ENCODE peak calls at places on chromosomes 7 and 10, in eight cellular contexts. One of them, this sample, is unnamed.

GRCh38 chr7:69457912-69458491 is 140.3 kb upstream of the AUTS2 start:
- DNase-seq in HCT116: no peak
- DNase-seq in mammary epithelial cell: no peak
- DNase-seq in MM.1S: no peak
- DNase-seq in OCI-LY7: no peak
- DNase-seq in hepatocyte: peak; percentile 16
- DNase-seq in GM23338: peak; percentile 74
- DNase-seq in PC-9: no peak
- DNase-seq in this sample: no peak

GRCh38 chr7:104772405-104772821 is 241.6 kb upstream of the KMT2E start:
- DNase-seq in HCT116: no peak
- DNase-seq in mammary epithelial cell: no peak
- DNase-seq in MM.1S: no peak
- DNase-seq in OCI-LY7: no peak
- DNase-seq in hepatocyte: no peak
- DNase-seq in GM23338: peak; percentile 76
- DNase-seq in PC-9: no peak
- DNase-seq in this sample: no peak

GRCh38 chr7:77460057-77460486 is 43.9 kb upstream of the GSAP start:
- DNase-seq in HCT116: peak; percentile 12
- DNase-seq in mammary epithelial cell: no peak
- DNase-seq in MM.1S: no peak
- DNase-seq in OCI-LY7: peak; percentile 5
- DNase-seq in hepatocyte: no peak
- DNase-seq in GM23338: peak; percentile 47
- DNase-seq in PC-9: no peak
- DNase-seq in this sample: no peak

GRCh38 chr10:110919971-110920881 is 822 bp downstream of the SHOC2 start:
- DNase-seq in HCT116: no peak
- DNase-seq in mammary epithelial cell: peak; percentile 61
- DNase-seq in MM.1S: peak; percentile 61
- DNase-seq in OCI-LY7: peak; percentile 97
- DNase-seq in hepatocyte: peak; percentile 52
- DNase-seq in GM23338: peak; percentile 65
- DNase-seq in PC-9: no peak
- DNase-seq in this sample: peak; percentile 21

GRCh38 chr7:138460176-138460648 is at the start of gene TRIM24:
- DNase-seq in HCT116: no peak
- DNase-seq in mammary epithelial cell: no peak
- DNase-seq in MM.1S: no peak
- DNase-seq in OCI-LY7: peak; percentile 97
- DNase-seq in hepatocyte: no peak
- DNase-seq in GM23338: no peak
- DNase-seq in PC-9: no peak
- DNase-seq in this sample: no peak

GRCh38 chr7:5695709-5696345 is 85.6 kb downstream of the RNF216 start:
- DNase-seq in HCT116: no peak
- DNase-seq in mammary epithelial cell: no peak
- DNase-seq in MM.1S: no peak
- DNase-seq in OCI-LY7: no peak
- DNase-seq in hepatocyte: peak; percentile 66
- DNase-seq in GM23338: no peak
- DNase-seq in PC-9: no peak
- DNase-seq in this sample: no peak

GRCh38 chr7:78683566-78683965 is 769.9 kb downstream of the MAGI2 start:
- DNase-seq in HCT116: no peak
- DNase-seq in mammary epithelial cell: no peak
- DNase-seq in MM.1S: no peak
- DNase-seq in OCI-LY7: no peak
- DNase-seq in hepatocyte: no peak
- DNase-seq in GM23338: no peak
- DNase-seq in PC-9: no peak
- DNase-seq in this sample: no peak

GRCh38 chr7:38907066-38907465 is 1.9 kb downstream of the VPS41 start:
- DNase-seq in HCT116: no peak
- DNase-seq in mammary epithelial cell: no peak
- DNase-seq in MM.1S: no peak
- DNase-seq in OCI-LY7: no peak
- DNase-seq in hepatocyte: no peak
- DNase-seq in GM23338: no peak
- DNase-seq in PC-9: no peak
- DNase-seq in this sample: no peak

GRCh38 chr10:89476676-89477075 is 58.7 kb downstream of the SLC16A12 start:
- DNase-seq in HCT116: no peak
- DNase-seq in mammary epithelial cell: no peak
- DNase-seq in MM.1S: no peak
- DNase-seq in OCI-LY7: no peak
- DNase-seq in hepatocyte: no peak
- DNase-seq in GM23338: no peak
- DNase-seq in PC-9: no peak
- DNase-seq in this sample: no peak

GRCh38 chr7:66535414-66536329 is 93.0 kb upstream of the KCTD7 start:
- DNase-seq in HCT116: no peak
- DNase-seq in mammary epithelial cell: no peak
- DNase-seq in MM.1S: no peak
- DNase-seq in OCI-LY7: no peak
- DNase-seq in hepatocyte: peak; percentile 52
- DNase-seq in GM23338: no peak
- DNase-seq in PC-9: no peak
- DNase-seq in this sample: no peak

GRCh38 chr10:94997763-94998174 is 59.3 kb downstream of the CYP2C9 start:
- DNase-seq in HCT116: no peak
- DNase-seq in mammary epithelial cell: no peak
- DNase-seq in MM.1S: no peak
- DNase-seq in OCI-LY7: no peak
- DNase-seq in hepatocyte: no peak
- DNase-seq in GM23338: peak; percentile 77
- DNase-seq in PC-9: no peak
- DNase-seq in this sample: no peak

GRCh38 chr7:87173456-87173855 is 21.2 kb downstream of the DMTF1 start:
- DNase-seq in HCT116: no peak
- DNase-seq in mammary epithelial cell: no peak
- DNase-seq in MM.1S: no peak
- DNase-seq in OCI-LY7: no peak
- DNase-seq in hepatocyte: peak; percentile 11
- DNase-seq in GM23338: no peak
- DNase-seq in PC-9: no peak
- DNase-seq in this sample: no peak
- H3K79me2 ChIP-seq in HCT116: peaks cover 15% of the 10 kb centered on the region
- H3K79me2 ChIP-seq in mammary epithelial cell: peaks cover 4% of the 10 kb centered on the region
- H3K79me2 ChIP-seq in MM.1S: no peaks in the 10 kb centered on the region
- H3K79me2 ChIP-seq in OCI-LY7: peaks cover 18% of the 10 kb centered on the region
- H3K79me2 ChIP-seq in hepatocyte: peaks cover 3% of the 10 kb centered on the region
- H3K79me2 ChIP-seq in GM23338: peaks cover 21% of the 10 kb centered on the region
- H3K79me2 ChIP-seq in PC-9: no peaks in the 10 kb centered on the region
- H3K79me2 ChIP-seq in this sample: no peaks in the 10 kb centered on the region

GRCh38 chr7:89837515-89837914 is 316.8 kb upstream of the STEAP1 start:
- DNase-seq in HCT116: no peak
- DNase-seq in mammary epithelial cell: peak; percentile 5
- DNase-seq in MM.1S: no peak
- DNase-seq in OCI-LY7: no peak
- DNase-seq in hepatocyte: no peak
- DNase-seq in GM23338: no peak
- DNase-seq in PC-9: no peak
- DNase-seq in this sample: peak; percentile 1

DNA sequence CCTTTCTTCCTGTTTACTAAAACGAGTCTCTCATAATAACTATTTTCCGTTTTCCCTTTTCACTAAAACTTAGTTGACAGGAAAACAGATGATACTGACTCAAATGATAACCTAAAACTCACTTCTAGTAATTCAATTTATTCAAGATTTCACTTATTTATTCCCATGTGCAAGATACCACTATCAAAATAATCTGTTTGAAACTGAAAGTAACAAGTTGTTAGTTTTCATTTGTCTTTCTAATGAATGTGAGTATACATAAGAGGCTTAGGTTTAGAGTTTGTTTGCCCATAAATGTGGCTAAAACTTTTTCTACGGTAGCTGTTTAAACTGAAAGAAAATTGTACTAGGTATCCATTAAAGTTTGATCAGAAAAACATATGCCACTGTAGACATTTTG is 314.9 kb upstream of the STEAP1 start:
- DNase-seq in HCT116: no peak
- DNase-seq in mammary epithelial cell: no peak
- DNase-seq in MM.1S: peak; percentile 45
- DNase-seq in OCI-LY7: no peak
- DNase-seq in hepatocyte: no peak
- DNase-seq in GM23338: no peak
- DNase-seq in PC-9: no peak
- DNase-seq in this sample: no peak
- H2AFZ ChIP-seq in HCT116: no peak overlapping the region
- H2AFZ ChIP-seq in mammary epithelial cell: no peak overlapping the region
- H2AFZ ChIP-seq in MM.1S: peak overlapping the region; percentile 64
- H2AFZ ChIP-seq in OCI-LY7: peak overlapping the region; percentile 31
- H2AFZ ChIP-seq in hepatocyte: no peak overlapping the region
- H2AFZ ChIP-seq in GM23338: no peak overlapping the region
- H2AFZ ChIP-seq in PC-9: no peak overlapping the region
- H2AFZ ChIP-seq in this sample: peak overlapping the region; percentile 30

GRCh38 chr10:49005270-49005669 is 65.6 kb upstream of the LRRC18 start:
- DNase-seq in HCT116: no peak
- DNase-seq in mammary epithelial cell: no peak
- DNase-seq in MM.1S: no peak
- DNase-seq in OCI-LY7: no peak
- DNase-seq in hepatocyte: no peak
- DNase-seq in GM23338: no peak
- DNase-seq in PC-9: no peak
- DNase-seq in this sample: no peak

GRCh38 chr10:49001861-49002675 is 62.4 kb upstream of the LRRC18 start:
- DNase-seq in HCT116: no peak
- DNase-seq in mammary epithelial cell: no peak
- DNase-seq in MM.1S: no peak
- DNase-seq in OCI-LY7: no peak
- DNase-seq in hepatocyte: no peak
- DNase-seq in GM23338: no peak
- DNase-seq in PC-9: no peak
- DNase-seq in this sample: no peak

GRCh38 chr10:49001402-49001801 is 61.8 kb upstream of the LRRC18 start:
- DNase-seq in HCT116: no peak
- DNase-seq in mammary epithelial cell: no peak
- DNase-seq in MM.1S: no peak
- DNase-seq in OCI-LY7: no peak
- DNase-seq in hepatocyte: peak; percentile 48
- DNase-seq in GM23338: peak; percentile 76
- DNase-seq in PC-9: no peak
- DNase-seq in this sample: peak; percentile 31

DNA sequence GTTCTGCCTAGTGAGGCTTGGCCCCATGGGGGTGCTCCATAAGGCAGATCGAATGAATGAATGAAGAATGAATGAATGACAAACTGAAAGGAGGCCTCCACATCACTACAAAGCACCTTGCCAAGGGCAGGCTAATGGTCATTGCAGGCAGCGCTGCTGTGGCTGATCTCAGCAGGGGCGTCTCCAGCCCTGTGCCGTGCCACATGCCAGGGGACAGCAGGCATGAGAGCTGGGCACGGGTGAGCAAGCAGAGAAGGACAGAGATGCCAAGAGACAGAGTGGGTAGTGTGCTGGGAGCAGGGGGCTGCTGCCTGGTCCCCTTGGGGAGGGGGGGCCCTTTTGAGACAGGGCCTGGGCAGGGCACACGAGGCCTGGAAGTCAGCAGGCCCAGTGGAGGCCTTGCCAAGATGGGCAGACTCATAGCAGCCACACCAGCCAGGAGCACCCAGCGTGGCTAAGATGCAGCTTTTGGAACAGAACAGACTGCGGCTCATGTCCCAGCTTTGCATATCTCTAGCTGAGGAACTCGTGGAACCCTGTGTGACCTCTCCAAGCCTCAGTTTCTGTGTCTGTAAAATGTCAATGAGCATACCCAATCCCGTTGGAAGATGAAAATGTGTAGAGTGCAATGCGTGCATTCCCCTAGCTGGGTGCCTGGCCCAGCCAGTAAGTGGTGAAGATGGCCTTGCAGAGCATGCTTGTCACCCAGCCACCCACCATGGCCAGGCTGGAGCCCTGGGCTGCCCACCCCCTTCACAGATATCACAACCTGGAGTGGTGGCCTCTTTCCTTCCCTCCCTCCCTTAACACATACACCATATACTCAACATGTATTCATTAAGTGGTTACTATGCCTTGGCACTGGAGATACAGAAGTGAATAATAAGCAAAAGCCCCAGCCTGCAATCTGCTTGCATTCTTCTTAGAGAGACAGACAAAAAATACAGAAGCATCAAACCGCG is 61.1 kb upstream of the LRRC18 start:
- DNase-seq in HCT116: no peak
- DNase-seq in mammary epithelial cell: no peak
- DNase-seq in MM.1S: no peak
- DNase-seq in OCI-LY7: no peak
- DNase-seq in hepatocyte: no peak
- DNase-seq in GM23338: no peak
- DNase-seq in PC-9: no peak
- DNase-seq in this sample: no peak
- H3K79me2 ChIP-seq in HCT116: no peaks in the 10 kb centered on the region
- H3K79me2 ChIP-seq in mammary epithelial cell: no peaks in the 10 kb centered on the region
- H3K79me2 ChIP-seq in MM.1S: no peaks in the 10 kb centered on the region
- H3K79me2 ChIP-seq in OCI-LY7: no peaks in the 10 kb centered on the region
- H3K79me2 ChIP-seq in hepatocyte: no peaks in the 10 kb centered on the region
- H3K79me2 ChIP-seq in GM23338: no peaks in the 10 kb centered on the region
- H3K79me2 ChIP-seq in PC-9: no peaks in the 10 kb centered on the region
- H3K79me2 ChIP-seq in this sample: no peaks in the 10 kb centered on the region

DNA sequence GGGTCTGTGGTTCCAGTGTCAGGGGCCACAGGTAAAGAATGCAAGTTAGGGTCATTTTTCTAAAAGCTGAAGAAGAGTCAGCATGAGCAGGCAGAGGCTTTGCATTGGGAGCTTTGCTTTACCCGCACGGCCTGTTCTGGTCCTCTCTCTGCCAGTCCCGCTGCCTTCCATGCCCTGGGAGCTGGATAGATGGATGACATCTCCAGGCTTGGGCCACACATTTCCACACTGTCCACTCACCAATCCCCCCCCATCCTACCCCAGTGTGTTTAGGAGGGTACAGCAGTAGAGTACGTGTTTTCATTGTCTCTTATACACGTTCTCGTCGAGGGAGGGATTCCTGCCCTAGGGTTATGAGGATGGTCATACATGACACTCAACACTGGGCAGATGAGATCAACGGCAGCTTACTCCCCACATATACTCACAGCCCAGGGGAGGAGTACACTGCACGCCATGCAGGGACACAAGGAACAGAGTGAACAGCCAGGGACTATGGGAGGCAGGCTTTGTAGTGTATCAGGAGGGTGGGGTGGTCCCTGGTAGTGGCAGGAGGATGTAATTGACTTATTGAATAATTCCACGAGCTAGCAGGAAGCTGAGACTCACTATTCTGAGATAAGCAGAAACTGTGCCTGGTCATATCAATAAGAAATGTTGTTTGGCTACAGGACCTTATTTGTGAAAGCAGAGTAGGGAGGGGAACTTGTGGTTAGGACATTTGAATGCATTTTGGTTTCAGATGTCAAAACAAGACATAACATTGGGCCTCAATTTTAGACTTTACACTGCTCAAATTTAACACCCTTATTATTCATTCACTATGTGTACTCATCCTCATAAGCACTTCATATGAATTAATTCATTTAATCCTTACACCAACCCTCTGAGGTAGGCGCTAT is 36.6 kb downstream of the PLPP4 start:
- DNase-seq in HCT116: no peak
- DNase-seq in mammary epithelial cell: no peak
- DNase-seq in MM.1S: peak; percentile 40
- DNase-seq in OCI-LY7: no peak
- DNase-seq in hepatocyte: no peak
- DNase-seq in GM23338: no peak
- DNase-seq in PC-9: no peak
- DNase-seq in this sample: no peak
- H2AFZ ChIP-seq in HCT116: no peak overlapping the region
- H2AFZ ChIP-seq in mammary epithelial cell: no peak overlapping the region
- H2AFZ ChIP-seq in MM.1S: no peak overlapping the region
- H2AFZ ChIP-seq in OCI-LY7: no peak overlapping the region
- H2AFZ ChIP-seq in hepatocyte: no peak overlapping the region
- H2AFZ ChIP-seq in GM23338: no peak overlapping the region
- H2AFZ ChIP-seq in PC-9: no peak overlapping the region
- H2AFZ ChIP-seq in this sample: no peak overlapping the region

GRCh38 chr10:74176380-74177139 is 25.5 kb downstream of the ADK start:
- DNase-seq in HCT116: peak; percentile 85
- DNase-seq in mammary epithelial cell: peak; percentile 99
- DNase-seq in MM.1S: peak; percentile 95
- DNase-seq in OCI-LY7: peak; percentile 91
- DNase-seq in hepatocyte: peak; percentile 94
- DNase-seq in GM23338: peak; percentile 98
- DNase-seq in PC-9: peak; percentile 91
- DNase-seq in this sample: peak; percentile 100
- H3K79me2 ChIP-seq in HCT116: peaks cover 41% of the 10 kb centered on the region
- H3K79me2 ChIP-seq in mammary epithelial cell: peaks cover 52% of the 10 kb centered on the region
- H3K79me2 ChIP-seq in MM.1S: peaks cover 40% of the 10 kb centered on the region
- H3K79me2 ChIP-seq in OCI-LY7: peaks cover 37% of the 10 kb centered on the region
- H3K79me2 ChIP-seq in hepatocyte: peaks cover 38% of the 10 kb centered on the region
- H3K79me2 ChIP-seq in GM23338: peaks cover 45% of the 10 kb centered on the region
- H3K79me2 ChIP-seq in PC-9: peaks cover 45% of the 10 kb centered on the region
- H3K79me2 ChIP-seq in this sample: peaks cover 58% of the 10 kb centered on the region